ENCODE peak calls at places on chromosomes 11 and 22, in ten cellular contexts. G is thoracic aorta, Y is neural progenitor cell, D is epithelial cell of esophagus, N is neural crest cell, I is NB4, S is fibroblast of mammary gland, B is choroid plexus epithelial cell, C is IMR-90, A is GM13977. E is an unnamed sample.

GRCh38 chr11:70700871-70701270 is 302.5 kb downstream of the CTTN start:
- DNase-seq in G (no peak), Y (peak), D (no peak), N (no peak), I (no peak), S (no peak), B (no peak), C (no peak), A (no peak), E (no peak)

GRCh38 chr22:42439821-42440674 is 7.8 kb upstream of the NFAM1 start:
- DNase-seq in G (no peak), Y (no peak), D (peak), N (no peak), I (peak), S (peak), B (peak), C (peak), A (no peak), E (no peak)

GRCh38 chr11:9380773-9381172 is 3.7 kb upstream of the IPO7 start:
- DNase-seq in G (no peak), Y (no peak), D (peak), N (no peak), I (no peak), S (no peak), B (no peak), C (no peak), A (no peak), E (no peak)

GRCh38 chr11:36149538-36150242 is 139.5 kb downstream of the COMMD9 start:
- DNase-seq in G (peak), Y (peak), D (peak), N (no peak), I (peak), S (peak), B (peak), C (peak), A (peak), E (peak)

GRCh38 chr11:45856044-45856468 is 8.8 kb downstream of the CRY2 start:
- DNase-seq in G (no peak), Y (no peak), D (no peak), N (no peak), I (no peak), S (peak), B (no peak), C (peak), A (no peak), E (no peak)

GRCh38 chr11:56916162-56916561 is 72.6 kb upstream of the OR5AK2 start:
- DNase-seq in G (no peak), Y (no peak), D (no peak), N (no peak), I (no peak), S (no peak), B (no peak), C (no peak), A (no peak), E (no peak)

GRCh38 chr11:14891143-14892035 is 642 bp downstream of the CYP2R1 start:
- DNase-seq in G (peak), Y (peak), D (peak), N (peak), I (peak), S (peak), B (peak), C (peak), A (peak), E (peak)

GRCh38 chr22:41364233-41364632 is 17.5 kb upstream of the TEF start:
- DNase-seq in G (no peak), Y (no peak), D (no peak), N (no peak), I (no peak), S (no peak), B (no peak), C (no peak), A (no peak), E (no peak)

GRCh38 chr11:78840623-78841022 is 266.0 kb upstream of the NARS2 start:
- DNase-seq in G (no peak), Y (no peak), D (peak), N (no peak), I (no peak), S (peak), B (peak), C (peak), A (no peak), E (no peak)

GRCh38 chr11:114061053-114062049 is 1.8 kb downstream of the ZBTB16 start:
- DNase-seq in G (no peak), Y (peak), D (peak), N (no peak), I (peak), S (peak), B (peak), C (no peak), A (peak), E (no peak)

GRCh38 chr22:27507066-27507715 is 294.4 kb downstream of the MN1 start:
- DNase-seq in G (no peak), Y (no peak), D (no peak), N (no peak), I (no peak), S (no peak), B (no peak), C (no peak), A (no peak), E (no peak)

GRCh38 chr11:123421589-123421988 is 8.5 kb upstream of the GRAMD1B start:
- DNase-seq in G (no peak), Y (no peak), D (no peak), N (no peak), I (peak), S (no peak), B (no peak), C (no peak), A (no peak), E (no peak)

GRCh38 chr22:26846645-26847044 is 189.3 kb downstream of the MIAT start:
- DNase-seq in G (no peak), Y (no peak), D (no peak), N (no peak), I (no peak), S (no peak), B (peak), C (no peak), A (no peak), E (peak)

GRCh38 chr11:63598556-63598955 is 15.7 kb downstream of the PLAAT3 start:
- DNase-seq in G (no peak), Y (no peak), D (no peak), N (no peak), I (no peak), S (no peak), B (no peak), C (no peak), A (no peak), E (no peak)

GRCh38 chr22:25490869-25491268 is 73.6 kb upstream of the GRK3 start:
- DNase-seq in G (no peak), Y (no peak), D (no peak), N (no peak), I (no peak), S (no peak), B (no peak), C (no peak), A (no peak), E (no peak)
- TF ChIP-seq CTCF in G (no peak), Y (no peak), D (no peak), N (no peak), I (no peak), S (no peak), B (no peak), C (no peak), A (no peak), E (no peak)

GRCh38 chr11:59221438-59221837 is 8.7 kb upstream of the MPEG1 start:
- DNase-seq in G (no peak), Y (no peak), D (peak), N (no peak), I (no peak), S (peak), B (peak), C (peak), A (no peak), E (no peak)
- TF ChIP-seq CTCF in G (no peak), Y (no peak), D (peak), N (no peak), I (no peak), S (peak), B (no peak), C (peak), A (no peak), E (no peak)

GRCh38 chr22:19643448-19644313 is 70.6 kb upstream of the SEPTIN5 start:
- DNase-seq in G (no peak), Y (no peak), D (no peak), N (no peak), I (peak), S (no peak), B (peak), C (no peak), A (no peak), E (no peak)

GRCh38 chr22:19645905-19646304 is 68.4 kb upstream of the SEPTIN5 start:
- DNase-seq in G (no peak), Y (no peak), D (no peak), N (no peak), I (no peak), S (no peak), B (no peak), C (no peak), A (no peak), E (no peak)

GRCh38 chr22:19646383-19646782 is 67.9 kb upstream of the SEPTIN5 start:
- DNase-seq in G (no peak), Y (no peak), D (no peak), N (no peak), I (no peak), S (no peak), B (no peak), C (no peak), A (no peak), E (no peak)

GRCh38 chr22:19644314-19645223 is 69.7 kb upstream of the SEPTIN5 start:
- DNase-seq in G (no peak), Y (no peak), D (no peak), N (no peak), I (peak), S (peak), B (peak), C (no peak), A (no peak), E (no peak)

GRCh38 chr22:19645391-19645790 is 68.9 kb upstream of the SEPTIN5 start:
- DNase-seq in G (no peak), Y (no peak), D (no peak), N (no peak), I (peak), S (no peak), B (no peak), C (no peak), A (no peak), E (no peak)
- TF ChIP-seq CTCF in G (no peak), Y (peak), D (no peak), N (no peak), I (no peak), S (no peak), B (peak), C (no peak), A (no peak), E (no peak)

GRCh38 chr22:38239101-38239761 is 33.6 kb downstream of the TMEM184B start:
- DNase-seq in G (peak), Y (no peak), D (peak), N (no peak), I (no peak), S (peak), B (peak), C (peak), A (no peak), E (no peak)
- TF ChIP-seq CTCF in G (no peak), Y (no peak), D (peak), N (no peak), I (no peak), S (peak), B (peak), C (peak), A (no peak), E (no peak)

DNA sequence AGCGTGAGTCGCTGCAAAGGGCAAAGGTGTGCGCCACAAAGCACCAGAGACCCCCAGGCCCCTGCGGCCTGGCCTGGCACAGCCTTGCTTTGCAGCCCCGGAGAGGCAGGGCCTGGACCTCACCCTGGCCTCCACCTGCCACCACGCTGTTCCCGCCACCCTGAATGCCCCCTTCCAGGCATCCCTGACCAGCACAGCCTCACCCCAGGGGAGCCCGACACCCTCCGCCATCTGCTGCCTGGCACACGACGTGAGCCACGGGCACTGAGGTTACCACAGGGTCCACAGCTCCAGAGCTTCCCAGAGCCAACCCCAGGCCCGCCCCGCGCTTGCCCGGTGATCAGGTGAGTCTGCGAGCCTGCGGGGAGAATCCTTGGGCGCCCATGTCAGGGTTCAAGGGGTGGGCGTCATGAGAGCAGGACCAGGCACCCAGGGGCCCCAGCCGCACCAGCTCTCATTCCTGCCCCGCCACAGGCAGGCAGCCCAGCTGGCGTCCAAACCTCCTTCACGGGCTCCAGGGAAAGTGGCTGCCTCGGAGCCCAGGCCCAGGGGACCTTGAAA is 171.3 kb downstream of the BRD1 start:
- DNase-seq in G (no peak), Y (no peak), D (no peak), N (no peak), I (no peak), S (no peak), B (no peak), C (no peak), A (no peak), E (no peak)
- TF ChIP-seq CTCF in G (no peak), Y (no peak), D (no peak), N (no peak), I (no peak), S (no peak), B (no peak), C (no peak), A (no peak), E (no peak)

GRCh38 chr22:36753916-36754315 is 22.0 kb downstream of the IFT27 start:
- DNase-seq in G (no peak), Y (no peak), D (no peak), N (no peak), I (no peak), S (no peak), B (no peak), C (no peak), A (no peak), E (no peak)
- TF ChIP-seq CTCF in G (no peak), Y (no peak), D (no peak), N (no peak), I (no peak), S (no peak), B (no peak), C (no peak), A (no peak), E (no peak)

E was measured in right atrium auricular region.